ENCODE peak calls at places on chromosomes 16 and 17, in six cellular contexts. S is left lung, O is PC-3, V is heart right ventricle, P is B cell, J is A673. H is an unnamed sample.

GRCh38 chr17:79691931-79692330 is 38.8 kb upstream of the ENPP7 start:
- DNase-seq in P (no peak), V (peak), S (no peak), J (no peak), O (no peak), H (no peak)

GRCh38 chr17:47663997-47664941 is 14.6 kb downstream of the KPNB1 start:
- DNase-seq in V (peak), J (peak), O (peak), P (peak), S (no peak), H (peak)

GRCh38 chr16:3246002-3246401 is 10.4 kb downstream of the MEFV start:
- DNase-seq in J (no peak), P (no peak), V (no peak), S (no peak), O (no peak), H (no peak)

GRCh38 chr16:55552621-55553020 is 13.9 kb upstream of the CAPNS2 start:
- DNase-seq in S (no peak), P (no peak), V (no peak), J (no peak), O (peak), H (no peak)

GRCh38 chr17:60421273-60422161 is 772 bp upstream of the CHCT1 start:
- DNase-seq in P (peak), S (peak), J (peak), V (peak), O (no peak), H (peak)

GRCh38 chr16:47064775-47065174 is 79.0 kb downstream of the NETO2 start:
- DNase-seq in J (no peak), P (no peak), O (no peak), V (no peak), S (no peak), H (no peak)

GRCh38 chr16:66494916-66495315 is 55.0 kb downstream of the TK2 start:
- DNase-seq in P (no peak), O (no peak), S (no peak), V (no peak), J (no peak), H (no peak)

GRCh38 chr16:70253291-70254094 is 1.8 kb upstream of the EXOSC6 start:
- DNase-seq in S (no peak), P (peak), J (peak), V (peak), O (peak), H (peak)

GRCh38 chr16:7313170-7313569 is 19.5 kb upstream of the RBFOX1 start:
- DNase-seq in S (no peak), P (no peak), J (peak), O (peak), V (no peak), H (no peak)

GRCh38 chr16:74297296-74297665 is 667 bp downstream of the PSMD7 start:
- DNase-seq in O (peak), S (no peak), J (peak), P (no peak), V (no peak), H (peak)

GRCh38 chr16:5882087-5882661 is 784.6 kb upstream of the EEF2KMT start:
- DNase-seq in O (no peak), V (no peak), J (no peak), S (no peak), P (no peak), H (no peak)

DNA sequence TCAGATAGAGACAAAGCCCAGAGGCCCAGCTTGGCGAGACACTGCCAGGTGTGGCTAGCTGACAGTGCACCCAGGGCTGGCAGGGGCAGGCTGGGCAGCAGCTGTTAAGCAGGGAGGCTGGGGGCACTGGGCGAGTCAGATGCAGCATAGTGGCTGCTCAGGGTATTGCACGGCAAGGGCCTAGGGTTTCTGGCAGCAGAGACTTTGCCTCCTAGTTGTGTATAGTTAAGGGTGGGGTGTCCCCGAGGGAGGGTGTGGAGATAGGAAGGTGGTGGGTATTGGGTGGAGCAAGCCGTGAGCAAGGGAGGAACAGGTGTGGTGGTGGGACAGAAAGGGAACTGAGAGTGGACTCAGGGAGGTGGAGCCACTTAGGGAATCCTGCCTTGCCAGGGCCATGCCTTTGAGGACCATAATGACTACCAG is 66.0 kb downstream of the SMPD3 start:
- DNase-seq in J (peak), S (no peak), O (no peak), V (no peak), P (peak), H (peak)
- TF ChIP-seq CTCF in J (peak), S (peak), O (peak), V (no peak), P (peak), H (peak)

DNA sequence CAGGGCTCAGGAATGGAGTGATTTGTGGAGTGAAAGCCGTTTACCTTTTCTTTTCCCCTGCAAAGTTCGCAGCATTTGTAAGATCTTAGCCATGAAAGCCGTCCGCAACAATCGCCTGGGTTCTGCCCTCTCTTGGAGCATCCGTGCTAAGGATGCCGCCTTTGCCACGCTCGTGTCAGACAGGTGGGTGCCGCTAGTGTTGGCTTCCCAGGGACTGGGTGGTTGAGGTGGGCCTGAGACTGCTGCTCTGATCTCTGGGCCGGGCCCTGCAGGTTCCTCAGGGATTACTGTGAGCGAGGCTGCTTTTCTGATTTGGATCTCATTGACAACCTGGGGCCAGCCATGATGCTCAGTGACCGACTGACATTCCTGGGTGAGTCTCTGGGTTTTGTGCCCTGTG is 27.3 kb downstream of the NUP85 start:
- DNase-seq in P (no peak), V (no peak), J (no peak), O (no peak), S (no peak), H (no peak)
- TF ChIP-seq CTCF in P (no peak), V (no peak), J (no peak), O (no peak), S (no peak), H (no peak)

DNA sequence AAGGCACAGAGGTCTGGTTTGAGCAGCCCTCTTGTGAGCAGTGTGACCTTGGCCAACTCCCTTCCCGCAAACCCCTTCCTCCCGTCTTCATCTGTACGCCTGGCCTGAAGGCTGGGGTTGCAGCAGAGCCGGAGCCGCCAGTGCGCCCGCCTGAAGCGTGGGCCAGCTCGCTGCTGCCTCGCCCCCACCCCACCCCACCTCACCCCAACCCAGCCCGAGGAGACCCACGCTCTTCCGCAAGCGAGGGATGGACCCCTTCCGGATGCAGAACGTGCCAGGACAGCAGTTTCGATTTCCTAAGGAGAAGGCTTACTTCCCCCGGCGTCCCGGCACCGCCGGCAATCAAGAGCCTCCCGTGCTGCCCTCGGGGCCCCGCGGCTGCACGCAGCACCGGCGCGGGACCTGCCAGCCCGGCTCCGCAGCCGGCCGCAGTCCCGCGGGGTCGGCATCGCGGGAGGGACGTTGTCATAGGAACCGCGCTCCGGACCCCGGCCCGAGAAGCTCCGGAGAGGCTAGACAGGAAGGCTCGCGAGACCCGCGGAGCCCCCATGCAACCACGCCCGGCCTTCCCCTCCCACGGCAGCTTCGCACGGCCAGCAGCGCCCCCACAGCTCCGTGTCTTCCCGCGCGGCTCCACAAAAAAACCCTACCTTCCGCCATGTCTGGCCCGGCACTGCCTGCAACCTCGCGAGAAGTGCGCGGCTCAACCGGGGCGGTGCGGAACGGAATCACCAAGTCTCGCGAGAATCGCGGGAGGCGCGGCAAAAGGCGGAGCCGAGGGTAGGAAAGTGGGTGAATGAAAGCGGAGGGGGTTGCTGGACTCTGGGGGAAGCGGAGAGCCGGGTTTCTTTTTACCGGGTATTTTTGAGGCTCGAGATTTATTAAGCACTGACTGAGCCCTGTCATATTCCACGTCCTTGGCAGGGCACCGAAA is at the start of gene ANKFY1:
- DNase-seq in S (peak), O (peak), V (peak), P (peak), J (peak), H (peak)
- TF ChIP-seq CTCF in S (no peak), O (no peak), V (peak), P (no peak), J (peak), H (no peak)

GRCh38 chr17:49616086-49616485 is 40.4 kb downstream of the NXPH3 start:
- DNase-seq in V (no peak), J (no peak), S (no peak), O (peak), P (no peak), H (no peak)
- TF ChIP-seq CTCF in V (peak), J (peak), S (no peak), O (peak), P (no peak), H (no peak)

DNA sequence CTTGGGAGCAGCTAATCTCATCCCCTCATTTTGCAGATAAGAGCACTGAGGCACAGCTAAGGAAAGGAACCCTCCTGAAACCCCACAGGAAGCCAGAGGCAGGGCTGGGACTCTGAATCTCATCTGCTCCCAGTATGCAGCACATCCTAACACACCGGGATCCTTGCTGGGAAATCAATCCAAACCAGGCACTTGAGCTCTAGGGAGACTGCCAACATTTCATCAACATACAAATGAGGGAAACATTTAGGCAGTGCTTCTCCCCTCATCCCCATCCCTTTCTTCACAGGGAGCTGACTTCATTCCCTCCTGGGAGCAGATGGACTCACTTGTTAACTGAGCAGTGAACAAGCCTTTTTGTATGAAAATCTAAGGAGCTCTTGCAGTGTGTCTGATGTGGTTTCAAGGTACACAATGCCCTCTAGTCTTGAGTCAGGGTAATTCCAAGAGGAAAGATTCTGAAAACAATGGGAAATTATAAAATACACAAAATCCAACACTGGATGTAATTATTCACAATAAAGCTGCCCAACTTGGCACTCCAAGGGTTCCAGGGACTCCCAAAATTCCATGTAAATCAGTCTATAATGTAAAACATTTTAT is 96.3 kb downstream of the TMEM114 start:
- DNase-seq in V (no peak), P (no peak), O (no peak), S (no peak), J (no peak), H (no peak)
- TF ChIP-seq CTCF in V (no peak), P (no peak), O (no peak), S (no peak), J (no peak), H (no peak)